ENCODE peak calls at places on chromosomes 13 and 19, in ten cellular contexts. One of them, this sample, is unnamed.

GRCh38 chr13:106596287-106596937 is 28.5 kb upstream of the ARGLU1 start:
- DNase-seq in left lung: no peak
- DNase-seq in Peyer's patch: no peak
- DNase-seq in ecto neural progenitor cell: no peak
- DNase-seq in psoas muscle: no peak
- DNase-seq in stimulated activated CD4-positive, alpha-beta T cell treated with anti-CD3 and anti-CD28 coated beads, Interleukin-1b, Interleukin-23, amount 100 ng/mL, for 1 hour: no peak
- DNase-seq in fibroblast of lung: no peak
- DNase-seq in stimulated activated CD8-positive, alpha-beta memory T cell treated with anti-CD3 and anti-CD28 coated beads, Interleukin-15, amount 100 ng/mL, for 24 hours: no peak
- DNase-seq in activated CD8-positive, alpha-beta memory T cell treated with anti-CD3 and anti-CD28 coated beads, Interleukin-2, amount 50 U/mL, for 4 hours: no peak
- DNase-seq in T-helper 2 cell treated with Interferon-gamma antibody and Interleukin-4, amounts not matched to agents 5 μg/mL and 100 μg/mL, for 36 hours: no peak
- DNase-seq in this sample: no peak

GRCh38 chr13:20127263-20127562 is 33.6 kb downstream of the GJA3 start:
- DNase-seq in left lung: no peak
- DNase-seq in ecto neural progenitor cell: no peak
- DNase-seq in stimulated activated CD4-positive, alpha-beta T cell treated with anti-CD3 and anti-CD28 coated beads, Interleukin-1b, Interleukin-23, amount 100 ng/mL, for 1 hour: no peak
- DNase-seq in fibroblast of lung: no peak
- DNase-seq in Peyer's patch: no peak
- DNase-seq in stimulated activated CD8-positive, alpha-beta memory T cell treated with anti-CD3 and anti-CD28 coated beads, Interleukin-15, amount 100 ng/mL, for 24 hours: no peak
- DNase-seq in psoas muscle: no peak
- DNase-seq in T-helper 2 cell treated with Interferon-gamma antibody and Interleukin-4, amounts not matched to agents 5 μg/mL and 100 μg/mL, for 36 hours: no peak
- DNase-seq in activated CD8-positive, alpha-beta memory T cell treated with anti-CD3 and anti-CD28 coated beads, Interleukin-2, amount 50 U/mL, for 4 hours: no peak
- DNase-seq in this sample: no peak

GRCh38 chr13:50116430-50116973 is 101.3 kb downstream of the KCNRG start:
- DNase-seq in activated CD8-positive, alpha-beta memory T cell treated with anti-CD3 and anti-CD28 coated beads, Interleukin-2, amount 50 U/mL, for 4 hours: no peak
- DNase-seq in ecto neural progenitor cell: no peak
- DNase-seq in stimulated activated CD4-positive, alpha-beta T cell treated with anti-CD3 and anti-CD28 coated beads, Interleukin-1b, Interleukin-23, amount 100 ng/mL, for 1 hour: no peak
- DNase-seq in psoas muscle: no peak
- DNase-seq in Peyer's patch: no peak
- DNase-seq in left lung: no peak
- DNase-seq in stimulated activated CD8-positive, alpha-beta memory T cell treated with anti-CD3 and anti-CD28 coated beads, Interleukin-15, amount 100 ng/mL, for 24 hours: no peak
- DNase-seq in T-helper 2 cell treated with Interferon-gamma antibody and Interleukin-4, amounts not matched to agents 5 μg/mL and 100 μg/mL, for 36 hours: no peak
- DNase-seq in fibroblast of lung: peak
- DNase-seq in this sample: no peak

GRCh38 chr13:112965103-112965502 is 3.9 kb upstream of the MCF2L start:
- DNase-seq in T-helper 2 cell treated with Interferon-gamma antibody and Interleukin-4, amounts not matched to agents 5 μg/mL and 100 μg/mL, for 36 hours: no peak
- DNase-seq in activated CD8-positive, alpha-beta memory T cell treated with anti-CD3 and anti-CD28 coated beads, Interleukin-2, amount 50 U/mL, for 4 hours: no peak
- DNase-seq in left lung: peak
- DNase-seq in stimulated activated CD8-positive, alpha-beta memory T cell treated with anti-CD3 and anti-CD28 coated beads, Interleukin-15, amount 100 ng/mL, for 24 hours: no peak
- DNase-seq in stimulated activated CD4-positive, alpha-beta T cell treated with anti-CD3 and anti-CD28 coated beads, Interleukin-1b, Interleukin-23, amount 100 ng/mL, for 1 hour: no peak
- DNase-seq in ecto neural progenitor cell: no peak
- DNase-seq in psoas muscle: no peak
- DNase-seq in fibroblast of lung: no peak
- DNase-seq in Peyer's patch: no peak
- DNase-seq in this sample: no peak

GRCh38 chr13:39484506-39485313 is 118.3 kb downstream of the LHFPL6 start:
- DNase-seq in stimulated activated CD4-positive, alpha-beta T cell treated with anti-CD3 and anti-CD28 coated beads, Interleukin-1b, Interleukin-23, amount 100 ng/mL, for 1 hour: no peak
- DNase-seq in fibroblast of lung: peak
- DNase-seq in activated CD8-positive, alpha-beta memory T cell treated with anti-CD3 and anti-CD28 coated beads, Interleukin-2, amount 50 U/mL, for 4 hours: no peak
- DNase-seq in Peyer's patch: no peak
- DNase-seq in T-helper 2 cell treated with Interferon-gamma antibody and Interleukin-4, amounts not matched to agents 5 μg/mL and 100 μg/mL, for 36 hours: no peak
- DNase-seq in left lung: no peak
- DNase-seq in psoas muscle: no peak
- DNase-seq in stimulated activated CD8-positive, alpha-beta memory T cell treated with anti-CD3 and anti-CD28 coated beads, Interleukin-15, amount 100 ng/mL, for 24 hours: no peak
- DNase-seq in ecto neural progenitor cell: no peak
- DNase-seq in this sample: no peak

GRCh38 chr19:19554074-19555023 is 16.3 kb downstream of the CILP2 start:
- DNase-seq in T-helper 2 cell treated with Interferon-gamma antibody and Interleukin-4, amounts not matched to agents 5 μg/mL and 100 μg/mL, for 36 hours: peak
- DNase-seq in left lung: no peak
- DNase-seq in fibroblast of lung: peak
- DNase-seq in ecto neural progenitor cell: peak
- DNase-seq in psoas muscle: peak
- DNase-seq in stimulated activated CD8-positive, alpha-beta memory T cell treated with anti-CD3 and anti-CD28 coated beads, Interleukin-15, amount 100 ng/mL, for 24 hours: peak
- DNase-seq in activated CD8-positive, alpha-beta memory T cell treated with anti-CD3 and anti-CD28 coated beads, Interleukin-2, amount 50 U/mL, for 4 hours: peak
- DNase-seq in Peyer's patch: peak
- DNase-seq in stimulated activated CD4-positive, alpha-beta T cell treated with anti-CD3 and anti-CD28 coated beads, Interleukin-1b, Interleukin-23, amount 100 ng/mL, for 1 hour: peak
- DNase-seq in this sample: no peak

GRCh38 chr13:71629167-71629566 is 237.8 kb downstream of the DACH1 start:
- DNase-seq in psoas muscle: no peak
- DNase-seq in fibroblast of lung: no peak
- DNase-seq in activated CD8-positive, alpha-beta memory T cell treated with anti-CD3 and anti-CD28 coated beads, Interleukin-2, amount 50 U/mL, for 4 hours: no peak
- DNase-seq in stimulated activated CD8-positive, alpha-beta memory T cell treated with anti-CD3 and anti-CD28 coated beads, Interleukin-15, amount 100 ng/mL, for 24 hours: no peak
- DNase-seq in left lung: no peak
- DNase-seq in ecto neural progenitor cell: no peak
- DNase-seq in T-helper 2 cell treated with Interferon-gamma antibody and Interleukin-4, amounts not matched to agents 5 μg/mL and 100 μg/mL, for 36 hours: no peak
- DNase-seq in stimulated activated CD4-positive, alpha-beta T cell treated with anti-CD3 and anti-CD28 coated beads, Interleukin-1b, Interleukin-23, amount 100 ng/mL, for 1 hour: no peak
- DNase-seq in Peyer's patch: no peak
- DNase-seq in this sample: no peak

GRCh38 chr19:55691561-55692481 is 16.8 kb downstream of the EPN1 start:
- DNase-seq in T-helper 2 cell treated with Interferon-gamma antibody and Interleukin-4, amounts not matched to agents 5 μg/mL and 100 μg/mL, for 36 hours: no peak
- DNase-seq in left lung: peak
- DNase-seq in fibroblast of lung: no peak
- DNase-seq in activated CD8-positive, alpha-beta memory T cell treated with anti-CD3 and anti-CD28 coated beads, Interleukin-2, amount 50 U/mL, for 4 hours: no peak
- DNase-seq in Peyer's patch: no peak
- DNase-seq in stimulated activated CD4-positive, alpha-beta T cell treated with anti-CD3 and anti-CD28 coated beads, Interleukin-1b, Interleukin-23, amount 100 ng/mL, for 1 hour: no peak
- DNase-seq in ecto neural progenitor cell: no peak
- DNase-seq in psoas muscle: no peak
- DNase-seq in stimulated activated CD8-positive, alpha-beta memory T cell treated with anti-CD3 and anti-CD28 coated beads, Interleukin-15, amount 100 ng/mL, for 24 hours: no peak
- DNase-seq in this sample: no peak

GRCh38 chr13:91313103-91313502 is 34.4 kb upstream of the MIR17HG start:
- DNase-seq in fibroblast of lung: peak
- DNase-seq in left lung: no peak
- DNase-seq in stimulated activated CD8-positive, alpha-beta memory T cell treated with anti-CD3 and anti-CD28 coated beads, Interleukin-15, amount 100 ng/mL, for 24 hours: no peak
- DNase-seq in psoas muscle: no peak
- DNase-seq in Peyer's patch: no peak
- DNase-seq in activated CD8-positive, alpha-beta memory T cell treated with anti-CD3 and anti-CD28 coated beads, Interleukin-2, amount 50 U/mL, for 4 hours: peak
- DNase-seq in ecto neural progenitor cell: no peak
- DNase-seq in stimulated activated CD4-positive, alpha-beta T cell treated with anti-CD3 and anti-CD28 coated beads, Interleukin-1b, Interleukin-23, amount 100 ng/mL, for 1 hour: no peak
- DNase-seq in T-helper 2 cell treated with Interferon-gamma antibody and Interleukin-4, amounts not matched to agents 5 μg/mL and 100 μg/mL, for 36 hours: peak
- DNase-seq in this sample: no peak

GRCh38 chr13:32495429-32495828 is 43.2 kb downstream of the N4BP2L2 start:
- DNase-seq in fibroblast of lung: no peak
- DNase-seq in ecto neural progenitor cell: no peak
- DNase-seq in stimulated activated CD8-positive, alpha-beta memory T cell treated with anti-CD3 and anti-CD28 coated beads, Interleukin-15, amount 100 ng/mL, for 24 hours: no peak
- DNase-seq in Peyer's patch: no peak
- DNase-seq in activated CD8-positive, alpha-beta memory T cell treated with anti-CD3 and anti-CD28 coated beads, Interleukin-2, amount 50 U/mL, for 4 hours: no peak
- DNase-seq in stimulated activated CD4-positive, alpha-beta T cell treated with anti-CD3 and anti-CD28 coated beads, Interleukin-1b, Interleukin-23, amount 100 ng/mL, for 1 hour: no peak
- DNase-seq in psoas muscle: no peak
- DNase-seq in left lung: no peak
- DNase-seq in T-helper 2 cell treated with Interferon-gamma antibody and Interleukin-4, amounts not matched to agents 5 μg/mL and 100 μg/mL, for 36 hours: no peak
- DNase-seq in this sample: no peak

GRCh38 chr13:48564046-48564445 is 31.2 kb upstream of the RCBTB2 start:
- DNase-seq in fibroblast of lung: peak
- DNase-seq in left lung: no peak
- DNase-seq in T-helper 2 cell treated with Interferon-gamma antibody and Interleukin-4, amounts not matched to agents 5 μg/mL and 100 μg/mL, for 36 hours: no peak
- DNase-seq in stimulated activated CD8-positive, alpha-beta memory T cell treated with anti-CD3 and anti-CD28 coated beads, Interleukin-15, amount 100 ng/mL, for 24 hours: no peak
- DNase-seq in psoas muscle: no peak
- DNase-seq in Peyer's patch: no peak
- DNase-seq in activated CD8-positive, alpha-beta memory T cell treated with anti-CD3 and anti-CD28 coated beads, Interleukin-2, amount 50 U/mL, for 4 hours: no peak
- DNase-seq in ecto neural progenitor cell: no peak
- DNase-seq in stimulated activated CD4-positive, alpha-beta T cell treated with anti-CD3 and anti-CD28 coated beads, Interleukin-1b, Interleukin-23, amount 100 ng/mL, for 1 hour: no peak
- DNase-seq in this sample: no peak

GRCh38 chr19:610801-611505 is 21.3 kb downstream of the HCN2 start:
- DNase-seq in fibroblast of lung: peak
- DNase-seq in stimulated activated CD4-positive, alpha-beta T cell treated with anti-CD3 and anti-CD28 coated beads, Interleukin-1b, Interleukin-23, amount 100 ng/mL, for 1 hour: no peak
- DNase-seq in stimulated activated CD8-positive, alpha-beta memory T cell treated with anti-CD3 and anti-CD28 coated beads, Interleukin-15, amount 100 ng/mL, for 24 hours: no peak
- DNase-seq in left lung: no peak
- DNase-seq in T-helper 2 cell treated with Interferon-gamma antibody and Interleukin-4, amounts not matched to agents 5 μg/mL and 100 μg/mL, for 36 hours: peak
- DNase-seq in psoas muscle: peak
- DNase-seq in Peyer's patch: peak
- DNase-seq in ecto neural progenitor cell: no peak
- DNase-seq in activated CD8-positive, alpha-beta memory T cell treated with anti-CD3 and anti-CD28 coated beads, Interleukin-2, amount 50 U/mL, for 4 hours: peak
- DNase-seq in this sample: peak

GRCh38 chr13:44760434-44760833 is 184.3 kb upstream of the TSC22D1 start:
- DNase-seq in ecto neural progenitor cell: no peak
- DNase-seq in stimulated activated CD8-positive, alpha-beta memory T cell treated with anti-CD3 and anti-CD28 coated beads, Interleukin-15, amount 100 ng/mL, for 24 hours: no peak
- DNase-seq in T-helper 2 cell treated with Interferon-gamma antibody and Interleukin-4, amounts not matched to agents 5 μg/mL and 100 μg/mL, for 36 hours: no peak
- DNase-seq in activated CD8-positive, alpha-beta memory T cell treated with anti-CD3 and anti-CD28 coated beads, Interleukin-2, amount 50 U/mL, for 4 hours: no peak
- DNase-seq in fibroblast of lung: no peak
- DNase-seq in left lung: no peak
- DNase-seq in psoas muscle: no peak
- DNase-seq in stimulated activated CD4-positive, alpha-beta T cell treated with anti-CD3 and anti-CD28 coated beads, Interleukin-1b, Interleukin-23, amount 100 ng/mL, for 1 hour: no peak
- DNase-seq in Peyer's patch: no peak
- DNase-seq in this sample: no peak

GRCh38 chr13:70333752-70334151 is 225.5 kb upstream of the KLHL1 start:
- DNase-seq in stimulated activated CD4-positive, alpha-beta T cell treated with anti-CD3 and anti-CD28 coated beads, Interleukin-1b, Interleukin-23, amount 100 ng/mL, for 1 hour: no peak
- DNase-seq in Peyer's patch: no peak
- DNase-seq in stimulated activated CD8-positive, alpha-beta memory T cell treated with anti-CD3 and anti-CD28 coated beads, Interleukin-15, amount 100 ng/mL, for 24 hours: no peak
- DNase-seq in activated CD8-positive, alpha-beta memory T cell treated with anti-CD3 and anti-CD28 coated beads, Interleukin-2, amount 50 U/mL, for 4 hours: no peak
- DNase-seq in left lung: no peak
- DNase-seq in psoas muscle: no peak
- DNase-seq in ecto neural progenitor cell: no peak
- DNase-seq in fibroblast of lung: no peak
- DNase-seq in T-helper 2 cell treated with Interferon-gamma antibody and Interleukin-4, amounts not matched to agents 5 μg/mL and 100 μg/mL, for 36 hours: no peak
- DNase-seq in this sample: no peak

GRCh38 chr13:25699056-25699455 is 327.3 kb downstream of the ATP8A2 start:
- DNase-seq in stimulated activated CD8-positive, alpha-beta memory T cell treated with anti-CD3 and anti-CD28 coated beads, Interleukin-15, amount 100 ng/mL, for 24 hours: no peak
- DNase-seq in left lung: no peak
- DNase-seq in T-helper 2 cell treated with Interferon-gamma antibody and Interleukin-4, amounts not matched to agents 5 μg/mL and 100 μg/mL, for 36 hours: no peak
- DNase-seq in stimulated activated CD4-positive, alpha-beta T cell treated with anti-CD3 and anti-CD28 coated beads, Interleukin-1b, Interleukin-23, amount 100 ng/mL, for 1 hour: no peak
- DNase-seq in fibroblast of lung: no peak
- DNase-seq in Peyer's patch: no peak
- DNase-seq in ecto neural progenitor cell: no peak
- DNase-seq in psoas muscle: no peak
- DNase-seq in activated CD8-positive, alpha-beta memory T cell treated with anti-CD3 and anti-CD28 coated beads, Interleukin-2, amount 50 U/mL, for 4 hours: no peak
- DNase-seq in this sample: no peak

GRCh38 chr13:33394294-33394932 is 108.9 kb upstream of the STARD13 start:
- DNase-seq in stimulated activated CD8-positive, alpha-beta memory T cell treated with anti-CD3 and anti-CD28 coated beads, Interleukin-15, amount 100 ng/mL, for 24 hours: no peak
- DNase-seq in Peyer's patch: no peak
- DNase-seq in fibroblast of lung: no peak
- DNase-seq in ecto neural progenitor cell: no peak
- DNase-seq in left lung: no peak
- DNase-seq in T-helper 2 cell treated with Interferon-gamma antibody and Interleukin-4, amounts not matched to agents 5 μg/mL and 100 μg/mL, for 36 hours: no peak
- DNase-seq in activated CD8-positive, alpha-beta memory T cell treated with anti-CD3 and anti-CD28 coated beads, Interleukin-2, amount 50 U/mL, for 4 hours: no peak
- DNase-seq in psoas muscle: no peak
- DNase-seq in stimulated activated CD4-positive, alpha-beta T cell treated with anti-CD3 and anti-CD28 coated beads, Interleukin-1b, Interleukin-23, amount 100 ng/mL, for 1 hour: no peak
- DNase-seq in this sample: no peak

GRCh38 chr19:4519521-4520277 is 1.4 kb upstream of the PLIN4 start:
- DNase-seq in psoas muscle: no peak
- DNase-seq in T-helper 2 cell treated with Interferon-gamma antibody and Interleukin-4, amounts not matched to agents 5 μg/mL and 100 μg/mL, for 36 hours: no peak
- DNase-seq in activated CD8-positive, alpha-beta memory T cell treated with anti-CD3 and anti-CD28 coated beads, Interleukin-2, amount 50 U/mL, for 4 hours: no peak
- DNase-seq in Peyer's patch: no peak
- DNase-seq in stimulated activated CD4-positive, alpha-beta T cell treated with anti-CD3 and anti-CD28 coated beads, Interleukin-1b, Interleukin-23, amount 100 ng/mL, for 1 hour: no peak
- DNase-seq in ecto neural progenitor cell: no peak
- DNase-seq in fibroblast of lung: no peak
- DNase-seq in left lung: no peak
- DNase-seq in stimulated activated CD8-positive, alpha-beta memory T cell treated with anti-CD3 and anti-CD28 coated beads, Interleukin-15, amount 100 ng/mL, for 24 hours: no peak
- DNase-seq in this sample: no peak

GRCh38 chr19:280541-281007 is 10.6 kb downstream of the PLPP2 start:
- DNase-seq in T-helper 2 cell treated with Interferon-gamma antibody and Interleukin-4, amounts not matched to agents 5 μg/mL and 100 μg/mL, for 36 hours: no peak
- DNase-seq in fibroblast of lung: no peak
- DNase-seq in stimulated activated CD8-positive, alpha-beta memory T cell treated with anti-CD3 and anti-CD28 coated beads, Interleukin-15, amount 100 ng/mL, for 24 hours: no peak
- DNase-seq in activated CD8-positive, alpha-beta memory T cell treated with anti-CD3 and anti-CD28 coated beads, Interleukin-2, amount 50 U/mL, for 4 hours: no peak
- DNase-seq in ecto neural progenitor cell: peak
- DNase-seq in psoas muscle: no peak
- DNase-seq in Peyer's patch: no peak
- DNase-seq in stimulated activated CD4-positive, alpha-beta T cell treated with anti-CD3 and anti-CD28 coated beads, Interleukin-1b, Interleukin-23, amount 100 ng/mL, for 1 hour: no peak
- DNase-seq in left lung: no peak
- DNase-seq in this sample: no peak

GRCh38 chr13:31987071-31987470 is 44.5 kb upstream of the FRY start:
- DNase-seq in ecto neural progenitor cell: no peak
- DNase-seq in Peyer's patch: no peak
- DNase-seq in stimulated activated CD8-positive, alpha-beta memory T cell treated with anti-CD3 and anti-CD28 coated beads, Interleukin-15, amount 100 ng/mL, for 24 hours: no peak
- DNase-seq in activated CD8-positive, alpha-beta memory T cell treated with anti-CD3 and anti-CD28 coated beads, Interleukin-2, amount 50 U/mL, for 4 hours: no peak
- DNase-seq in stimulated activated CD4-positive, alpha-beta T cell treated with anti-CD3 and anti-CD28 coated beads, Interleukin-1b, Interleukin-23, amount 100 ng/mL, for 1 hour: no peak
- DNase-seq in T-helper 2 cell treated with Interferon-gamma antibody and Interleukin-4, amounts not matched to agents 5 μg/mL and 100 μg/mL, for 36 hours: no peak
- DNase-seq in left lung: no peak
- DNase-seq in psoas muscle: no peak
- DNase-seq in fibroblast of lung: no peak
- DNase-seq in this sample: no peak

GRCh38 chr13:18951412-18951811 is 230.2 kb downstream of the TUBA3C start:
- DNase-seq in T-helper 2 cell treated with Interferon-gamma antibody and Interleukin-4, amounts not matched to agents 5 μg/mL and 100 μg/mL, for 36 hours: no peak
- DNase-seq in stimulated activated CD4-positive, alpha-beta T cell treated with anti-CD3 and anti-CD28 coated beads, Interleukin-1b, Interleukin-23, amount 100 ng/mL, for 1 hour: no peak
- DNase-seq in left lung: no peak
- DNase-seq in psoas muscle: no peak
- DNase-seq in fibroblast of lung: no peak
- DNase-seq in ecto neural progenitor cell: no peak
- DNase-seq in Peyer's patch: no peak
- DNase-seq in activated CD8-positive, alpha-beta memory T cell treated with anti-CD3 and anti-CD28 coated beads, Interleukin-2, amount 50 U/mL, for 4 hours: no peak
- DNase-seq in stimulated activated CD8-positive, alpha-beta memory T cell treated with anti-CD3 and anti-CD28 coated beads, Interleukin-15, amount 100 ng/mL, for 24 hours: no peak
- DNase-seq in this sample: no peak

GRCh38 chr19:8681345-8682021 is 17.1 kb downstream of the ACTL9 start:
- DNase-seq in stimulated activated CD4-positive, alpha-beta T cell treated with anti-CD3 and anti-CD28 coated beads, Interleukin-1b, Interleukin-23, amount 100 ng/mL, for 1 hour: no peak
- DNase-seq in fibroblast of lung: no peak
- DNase-seq in ecto neural progenitor cell: no peak
- DNase-seq in stimulated activated CD8-positive, alpha-beta memory T cell treated with anti-CD3 and anti-CD28 coated beads, Interleukin-15, amount 100 ng/mL, for 24 hours: no peak
- DNase-seq in activated CD8-positive, alpha-beta memory T cell treated with anti-CD3 and anti-CD28 coated beads, Interleukin-2, amount 50 U/mL, for 4 hours: no peak
- DNase-seq in psoas muscle: no peak
- DNase-seq in T-helper 2 cell treated with Interferon-gamma antibody and Interleukin-4, amounts not matched to agents 5 μg/mL and 100 μg/mL, for 36 hours: no peak
- DNase-seq in Peyer's patch: no peak
- DNase-seq in left lung: no peak
- DNase-seq in this sample: no peak

GRCh38 chr13:96958286-96958891 is 35.9 kb downstream of the OXGR1 start:
- DNase-seq in Peyer's patch: no peak
- DNase-seq in stimulated activated CD8-positive, alpha-beta memory T cell treated with anti-CD3 and anti-CD28 coated beads, Interleukin-15, amount 100 ng/mL, for 24 hours: no peak
- DNase-seq in activated CD8-positive, alpha-beta memory T cell treated with anti-CD3 and anti-CD28 coated beads, Interleukin-2, amount 50 U/mL, for 4 hours: no peak
- DNase-seq in stimulated activated CD4-positive, alpha-beta T cell treated with anti-CD3 and anti-CD28 coated beads, Interleukin-1b, Interleukin-23, amount 100 ng/mL, for 1 hour: no peak
- DNase-seq in fibroblast of lung: peak
- DNase-seq in left lung: no peak
- DNase-seq in ecto neural progenitor cell: no peak
- DNase-seq in psoas muscle: no peak
- DNase-seq in T-helper 2 cell treated with Interferon-gamma antibody and Interleukin-4, amounts not matched to agents 5 μg/mL and 100 μg/mL, for 36 hours: no peak
- DNase-seq in this sample: no peak

GRCh38 chr13:78589206-78589605 is 14.1 kb downstream of the POU4F1 start:
- DNase-seq in left lung: no peak
- DNase-seq in Peyer's patch: no peak
- DNase-seq in stimulated activated CD8-positive, alpha-beta memory T cell treated with anti-CD3 and anti-CD28 coated beads, Interleukin-15, amount 100 ng/mL, for 24 hours: no peak
- DNase-seq in ecto neural progenitor cell: peak
- DNase-seq in psoas muscle: no peak
- DNase-seq in fibroblast of lung: peak
- DNase-seq in T-helper 2 cell treated with Interferon-gamma antibody and Interleukin-4, amounts not matched to agents 5 μg/mL and 100 μg/mL, for 36 hours: no peak
- DNase-seq in stimulated activated CD4-positive, alpha-beta T cell treated with anti-CD3 and anti-CD28 coated beads, Interleukin-1b, Interleukin-23, amount 100 ng/mL, for 1 hour: no peak
- DNase-seq in activated CD8-positive, alpha-beta memory T cell treated with anti-CD3 and anti-CD28 coated beads, Interleukin-2, amount 50 U/mL, for 4 hours: no peak
- DNase-seq in this sample: no peak

GRCh38 chr19:6035026-6035425 is 57.1 kb upstream of the RANBP3 start:
- DNase-seq in ecto neural progenitor cell: no peak
- DNase-seq in stimulated activated CD8-positive, alpha-beta memory T cell treated with anti-CD3 and anti-CD28 coated beads, Interleukin-15, amount 100 ng/mL, for 24 hours: no peak
- DNase-seq in T-helper 2 cell treated with Interferon-gamma antibody and Interleukin-4, amounts not matched to agents 5 μg/mL and 100 μg/mL, for 36 hours: no peak
- DNase-seq in psoas muscle: no peak
- DNase-seq in activated CD8-positive, alpha-beta memory T cell treated with anti-CD3 and anti-CD28 coated beads, Interleukin-2, amount 50 U/mL, for 4 hours: no peak
- DNase-seq in left lung: no peak
- DNase-seq in stimulated activated CD4-positive, alpha-beta T cell treated with anti-CD3 and anti-CD28 coated beads, Interleukin-1b, Interleukin-23, amount 100 ng/mL, for 1 hour: no peak
- DNase-seq in Peyer's patch: peak
- DNase-seq in fibroblast of lung: no peak
- DNase-seq in this sample: no peak